ENCODE peak calls at places on chromosomes 1 and 21, in six cellular contexts. J is HAP-1, D is ELF-1, W is T-helper 2 cell, A is T-helper 1 cell, V is midbrain. Z is an unnamed sample.

GRCh38 chr1:114315601-114316000 is 161.9 kb upstream of the SYT6 start:
- DNase-seq in J (no peak), D (no peak), W (no peak), A (no peak), V (no peak), Z (no peak)

GRCh38 chr1:108199231-108199657 is 899 bp downstream of the SLC25A24 start:
- DNase-seq in J (peak), D (peak), W (no peak), A (peak), V (peak), Z (no peak)

GRCh38 chr1:3073520-3074296 is 4.7 kb downstream of the PRDM16 start:
- DNase-seq in J (no peak), D (no peak), W (no peak), A (no peak), V (no peak), Z (no peak)

GRCh38 chr1:74426208-74426932 is 86.0 kb downstream of the LRRC53 start:
- DNase-seq in J (no peak), D (no peak), W (no peak), A (no peak), V (no peak), Z (no peak)

GRCh38 chr21:34363733-34364132 is at the start of gene KCNE2:
- DNase-seq in J (no peak), D (no peak), W (no peak), A (no peak), V (no peak), Z (no peak)

GRCh38 chr1:56525463-56526155 is 53.8 kb downstream of the PLPP3 start:
- DNase-seq in J (no peak), D (no peak), W (no peak), A (no peak), V (no peak), Z (no peak)

GRCh38 chr1:206829282-206829681 is 36.1 kb upstream of the IL20 start:
- DNase-seq in J (no peak), D (no peak), W (peak), A (no peak), V (no peak), Z (no peak)

GRCh38 chr1:185317886-185318310 is 855 bp upstream of the IVNS1ABP start:
- DNase-seq in J (no peak), D (no peak), W (no peak), A (peak), V (peak), Z (peak)

GRCh38 chr1:31595836-31596736 is 19.8 kb downstream of the TINAGL1 start:
- DNase-seq in J (no peak), D (no peak), W (no peak), A (no peak), V (no peak), Z (no peak)

GRCh38 chr1:116909511-116910378 is at the start of gene PTGFRN:
- DNase-seq in J (peak), D (peak), W (no peak), A (no peak), V (peak), Z (peak)

GRCh38 chr1:225597926-225598575 is 54.9 kb downstream of the ENAH start:
- DNase-seq in J (no peak), D (no peak), W (no peak), A (no peak), V (no peak), Z (no peak)

GRCh38 chr1:26121854-26122773 is 10.5 kb downstream of the PDIK1L start:
- DNase-seq in J (no peak), D (no peak), W (no peak), A (no peak), V (no peak), Z (no peak)

GRCh38 chr1:227901906-227902640 is 45.7 kb downstream of the WNT9A start:
- DNase-seq in J (no peak), D (peak), W (no peak), A (no peak), V (no peak), Z (peak)

GRCh38 chr1:6178751-6179563 is 1.2 kb downstream of the CHD5 start:
- DNase-seq in J (no peak), D (peak), W (no peak), A (no peak), V (no peak), Z (no peak)

GRCh38 chr1:180183426-180183825 is 28.8 kb downstream of the QSOX1 start:
- DNase-seq in J (no peak), D (no peak), W (no peak), A (no peak), V (no peak), Z (no peak)

GRCh38 chr1:155017946-155018316 is 15.3 kb downstream of the ZBTB7B start:
- DNase-seq in J (no peak), D (no peak), W (no peak), A (no peak), V (no peak), Z (no peak)

GRCh38 chr1:2529776-2530500 is at the start of gene HES5:
- DNase-seq in J (peak), D (no peak), W (no peak), A (no peak), V (peak), Z (no peak)

GRCh38 chr1:85366391-85366790 is 90.0 kb upstream of the BCL10 start:
- DNase-seq in J (no peak), D (no peak), W (no peak), A (no peak), V (no peak), Z (no peak)

GRCh38 chr1:119136401-119136800 is 4.1 kb downstream of the WARS2 start:
- DNase-seq in J (no peak), D (no peak), W (no peak), A (no peak), V (no peak), Z (no peak)

GRCh38 chr1:207997486-207998268 is 86.8 kb upstream of the CD34 start:
- DNase-seq in J (peak), D (peak), W (no peak), A (peak), V (peak), Z (peak)

GRCh38 chr1:89725676-89726075 is 92.8 kb downstream of the LRRC8C start:
- DNase-seq in J (no peak), D (no peak), W (no peak), A (no peak), V (no peak), Z (no peak)

GRCh38 chr1:2555634-2556276 is 416 bp upstream of the TNFRSF14 start:
- DNase-seq in J (no peak), D (no peak), W (peak), A (peak), V (peak), Z (no peak)

GRCh38 chr1:36771678-36772284 is 262.5 kb downstream of the GRIK3 start:
- DNase-seq in J (no peak), D (peak), W (no peak), A (no peak), V (no peak), Z (no peak)

GRCh38 chr1:151540982-151541377 is 871 bp downstream of the TUFT1 start:
- DNase-seq in J (peak), D (peak), W (no peak), A (no peak), V (no peak), Z (peak)

GRCh38 chr1:16718908-16719533 is 21.3 kb upstream of the RNU1-4 start:
- DNase-seq in J (no peak), D (peak), W (no peak), A (peak), V (no peak), Z (peak)

GRCh38 chr1:243316366-243316989 is 60.6 kb downstream of the SDCCAG8 start:
- DNase-seq in J (no peak), D (peak), W (no peak), A (no peak), V (peak), Z (no peak)

GRCh38 chr1:10667815-10668214 is 128.6 kb downstream of the CASZ1 start:
- DNase-seq in J (no peak), D (no peak), W (no peak), A (no peak), V (no peak), Z (no peak)

GRCh38 chr1:83836543-83836942 is 162.4 kb downstream of the TTLL7 start:
- DNase-seq in J (no peak), D (no peak), W (no peak), A (no peak), V (no peak), Z (no peak)

GRCh38 chr1:160885080-160885479 is at the start of gene ITLN1:
- DNase-seq in J (no peak), D (no peak), W (no peak), A (no peak), V (no peak), Z (no peak)

GRCh38 chr1:203871114-203871875 is 9.9 kb downstream of the SNRPE start:
- DNase-seq in J (peak), D (peak), W (no peak), A (peak), V (peak), Z (peak)

GRCh38 chr1:157047064-157047410 is 1.5 kb upstream of the ARHGEF11 start:
- DNase-seq in J (no peak), D (no peak), W (no peak), A (no peak), V (no peak), Z (no peak)

GRCh38 chr1:91827094-91828006 is 58.6 kb downstream of the TGFBR3 start:
- DNase-seq in J (no peak), D (peak), W (no peak), A (no peak), V (no peak), Z (no peak)

GRCh38 chr1:199948587-199949280 is 78.8 kb upstream of the NR5A2 start:
- DNase-seq in J (peak), D (peak), W (no peak), A (peak), V (no peak), Z (peak)

GRCh38 chr1:39076127-39076798 is 50.1 kb downstream of the NDUFS5 start:
- DNase-seq in J (no peak), D (no peak), W (no peak), A (no peak), V (peak), Z (no peak)

GRCh38 chr1:25120286-25120685 is 112.0 kb downstream of the SYF2 start:
- DNase-seq in J (no peak), D (no peak), W (no peak), A (no peak), V (no peak), Z (no peak)

GRCh38 chr1:178500091-178500770 is 3.5 kb upstream of the CLEC20A start:
- DNase-seq in J (no peak), D (peak), W (no peak), A (no peak), V (no peak), Z (peak)

GRCh38 chr1:178530037-178530402 is 17.1 kb downstream of the TEX35 start:
- DNase-seq in J (no peak), D (peak), W (no peak), A (no peak), V (no peak), Z (no peak)

GRCh38 chr1:52028328-52028727 is 5.3 kb downstream of the KTI12 start:
- DNase-seq in J (no peak), D (no peak), W (no peak), A (no peak), V (no peak), Z (no peak)

Z was measured in HEK293T.